ENCODE peak calls at places on chromosomes 12 and 14, in four cellular contexts. L is endothelial cell, B is endodermal cell, Y is astrocyte of the spinal cord. R is an unnamed sample.

GRCh38 chr14:72793154-72793725 is 100.7 kb downstream of the DPF3 start:
- DNase-seq in L (no peak), B (no peak), Y (no peak), R (no peak)

GRCh38 chr12:93245543-93245942 is 132.2 kb upstream of the NUDT4 start:
- DNase-seq in L (no peak), B (peak), Y (no peak), R (no peak)

GRCh38 chr14:75709207-75709812 is 48.3 kb downstream of the TTLL5 start:
- DNase-seq in L (peak), B (peak), Y (peak), R (no peak)

GRCh38 chr12:50589650-50590435 is 85.1 kb downstream of the DIP2B start:
- DNase-seq in L (no peak), B (no peak), Y (peak), R (no peak)

GRCh38 chr12:95699579-95699978 is 91.0 kb downstream of the NTN4 start:
- DNase-seq in L (no peak), B (no peak), Y (no peak), R (no peak)

GRCh38 chr14:101961011-101961721 is 3.2 kb upstream of the DYNC1H1 start:
- DNase-seq in L (peak), B (peak), Y (peak), R (peak)

GRCh38 chr14:103195828-103196615 is 72.8 kb downstream of the TNFAIP2 start:
- DNase-seq in L (no peak), B (no peak), Y (no peak), R (no peak)

GRCh38 chr14:83294941-83295340 is 1761.3 kb upstream of the SEL1L start:
- DNase-seq in L (no peak), B (no peak), Y (peak), R (no peak)

GRCh38 chr14:102927346-102927877 is 4.9 kb downstream of the AMN start:
- DNase-seq in L (no peak), B (no peak), Y (no peak), R (no peak)

GRCh38 chr12:54571857-54572195 is 16.6 kb downstream of the PPP1R1A start:
- DNase-seq in L (no peak), B (no peak), Y (no peak), R (no peak)

GRCh38 chr14:70962935-70963334 is 55.7 kb downstream of the PCNX1 start:
- DNase-seq in L (no peak), B (no peak), Y (no peak), R (no peak)

GRCh38 chr12:102816816-102817434 is 100.1 kb downstream of the PAH start:
- DNase-seq in L (no peak), B (no peak), Y (peak), R (no peak)

GRCh38 chr14:105214324-105214915 is 33.3 kb upstream of the NUDT14 start:
- DNase-seq in L (no peak), B (no peak), Y (no peak), R (no peak)

GRCh38 chr12:53474819-53475218 is 22.9 kb downstream of the PCBP2 start:
- DNase-seq in L (no peak), B (peak), Y (no peak), R (no peak)

GRCh38 chr12:18676112-18676511 is 61.7 kb downstream of the PLCZ1 start:
- DNase-seq in L (no peak), B (no peak), Y (no peak), R (no peak)

GRCh38 chr12:122403115-122403770 is 19.2 kb downstream of the CLIP1 start:
- DNase-seq in L (no peak), B (no peak), Y (no peak), R (no peak)

GRCh38 chr14:75267141-75267601 is 11.5 kb upstream of the FOS start:
- DNase-seq in L (no peak), B (no peak), Y (peak), R (no peak)

GRCh38 chr12:10453144-10453543 is at the start of gene KLRC1:
- DNase-seq in L (no peak), B (no peak), Y (no peak), R (no peak)

GRCh38 chr12:30980886-30981662 is 54.5 kb downstream of the TSPAN11 start:
- DNase-seq in L (no peak), B (no peak), Y (no peak), R (no peak)

GRCh38 chr14:103581954-103582703 is 19.4 kb downstream of the COA8 start:
- DNase-seq in L (no peak), B (no peak), Y (no peak), R (no peak)

GRCh38 chr12:127270193-127270592 is 996.8 kb upstream of the TMEM132C start:
- DNase-seq in L (no peak), B (no peak), Y (peak), R (no peak)

GRCh38 chr12:127081058-127081457 is 1185.9 kb upstream of the TMEM132C start:
- DNase-seq in L (no peak), B (no peak), Y (no peak), R (no peak)

GRCh38 chr14:78758333-78758732 is 588.2 kb downstream of the NRXN3 start:
- DNase-seq in L (peak), B (peak), Y (peak), R (no peak)

GRCh38 chr12:125218952-125219351 is 153.7 kb downstream of the AACS start:
- DNase-seq in L (no peak), B (no peak), Y (no peak), R (no peak)

GRCh38 chr14:88750945-88751344 is 41.8 kb downstream of the EML5 start:
- DNase-seq in L (no peak), B (no peak), Y (no peak), R (no peak)

GRCh38 chr14:22887260-22887989 is 4.4 kb downstream of the REM2 start:
- DNase-seq in L (peak), B (peak), Y (peak), R (no peak)

GRCh38 chr14:66507722-66508546 is at the start of gene GPHN:
- DNase-seq in L (peak), B (peak), Y (peak), R (peak)

GRCh38 chr12:60704171-60704914 is 1108.5 kb downstream of the SLC16A7 start:
- DNase-seq in L (no peak), B (no peak), Y (no peak), R (no peak)

GRCh38 chr14:103071544-103072251 is 12.3 kb upstream of the LBHD2 start:
- DNase-seq in L (no peak), B (no peak), Y (no peak), R (no peak)

GRCh38 chr12:94615284-94616216 is 34.8 kb downstream of the TMCC3 start:
- DNase-seq in L (no peak), B (no peak), Y (peak), R (no peak)

GRCh38 chr12:122894173-122895121 is 1.5 kb downstream of the VPS37B start:
- DNase-seq in L (no peak), B (no peak), Y (no peak), R (no peak)

GRCh38 chr12:26238341-26239126 is 43.2 kb downstream of the SSPN start:
- DNase-seq in L (no peak), B (no peak), Y (peak), R (no peak)

GRCh38 chr14:74502236-74503019 is 8.9 kb downstream of the ISCA2 start:
- DNase-seq in L (peak), B (peak), Y (no peak), R (no peak)

GRCh38 chr12:112161711-112162110 is 36.4 kb downstream of the TRAFD1 start:
- DNase-seq in L (no peak), B (peak), Y (no peak), R (no peak)

GRCh38 chr12:102439391-102440108 is 40.8 kb downstream of the IGF1 start:
- DNase-seq in L (no peak), B (no peak), Y (no peak), R (no peak)

GRCh38 chr14:69479696-69480095 is 4.8 kb upstream of the PLEKHD1 start:
- DNase-seq in L (no peak), B (no peak), Y (no peak), R (no peak)

GRCh38 chr14:69473271-69473670 is 11.3 kb upstream of the PLEKHD1 start:
- DNase-seq in L (no peak), B (no peak), Y (no peak), R (no peak)

GRCh38 chr14:69471916-69472315 is 12.6 kb upstream of the PLEKHD1 start:
- DNase-seq in L (no peak), B (no peak), Y (no peak), R (no peak)

GRCh38 chr14:69471436-69471835 is 13.1 kb upstream of the PLEKHD1 start:
- DNase-seq in L (no peak), B (no peak), Y (no peak), R (no peak)

DNA sequence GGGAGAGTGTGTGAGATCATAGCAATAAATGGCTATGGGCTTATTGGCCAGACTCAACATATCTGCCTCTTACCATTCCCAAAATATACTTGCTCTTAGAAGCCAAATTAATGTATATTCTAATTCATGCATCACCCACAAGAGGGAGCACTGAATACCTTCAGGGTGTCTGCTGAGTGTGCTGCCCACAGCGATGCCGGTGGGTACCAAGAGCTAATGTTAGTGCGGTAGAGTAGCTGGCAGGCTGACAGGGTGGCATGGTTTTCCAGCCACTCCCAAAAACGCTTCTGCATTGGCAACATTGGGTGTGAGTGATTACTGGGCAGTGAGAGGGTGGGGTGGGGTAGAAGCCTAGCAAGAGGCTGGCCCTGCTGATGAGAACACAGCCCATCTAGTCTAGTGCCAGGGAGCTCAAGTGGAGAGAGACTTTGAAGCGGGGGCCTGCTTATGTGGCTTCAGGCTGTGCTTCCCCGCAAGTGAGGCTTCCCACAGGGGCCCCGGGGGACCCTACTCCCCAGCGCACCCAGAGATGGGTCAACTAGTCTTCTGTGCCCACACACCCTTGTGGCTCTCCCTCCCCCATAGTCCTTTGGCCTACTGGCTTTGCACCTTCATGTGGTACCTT is 9.2 kb upstream of the PLEKHD1 start:
- DNase-seq in L (no peak), B (no peak), Y (peak), R (no peak)
- TF ChIP-seq CTCF in L (peak), B (peak), Y (peak), R (no peak)

GRCh38 chr12:20528208-20528607 is 159.9 kb downstream of the PDE3A start:
- DNase-seq in L (no peak), B (no peak), Y (no peak), R (no peak)
- TF ChIP-seq CTCF in L (no peak), B (peak), Y (no peak), R (no peak)

DNA sequence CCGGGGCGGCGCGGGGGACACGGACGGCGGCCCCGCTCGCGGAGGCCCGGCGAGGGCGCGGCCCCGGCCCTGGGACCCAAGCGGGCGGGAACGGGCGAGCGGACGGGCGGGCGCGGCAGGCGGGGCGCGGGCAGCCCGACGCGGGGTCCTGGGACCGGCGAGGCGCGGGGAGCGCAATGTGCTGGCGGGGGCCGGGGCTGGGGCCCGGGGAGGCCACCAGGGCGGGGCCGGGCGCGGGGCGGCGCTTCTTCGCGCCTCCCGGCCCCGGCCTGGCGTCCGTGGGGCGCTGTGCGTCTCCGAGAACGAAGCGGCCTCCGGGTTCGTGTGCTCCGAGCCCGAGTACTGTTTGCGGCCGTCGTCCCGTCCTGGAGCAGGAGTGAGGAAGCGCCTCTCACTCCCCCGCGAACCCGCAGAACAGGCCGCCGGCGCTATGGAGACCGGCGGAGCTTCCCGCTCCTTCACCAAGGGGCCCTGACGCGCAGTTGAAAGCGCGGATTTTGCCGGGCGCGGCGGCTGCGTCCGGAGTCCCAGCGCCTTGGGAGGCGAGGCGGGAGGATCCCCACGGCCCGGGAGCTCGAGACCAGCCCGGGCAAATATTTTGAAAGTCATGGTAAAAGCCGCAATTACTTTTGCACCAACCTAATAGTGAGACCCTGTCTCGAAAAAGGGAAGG is 415 bp upstream of the ANKLE2 start:
- DNase-seq in L (peak), B (peak), Y (peak), R (peak)
- TF ChIP-seq CTCF in L (no peak), B (peak), Y (peak), R (no peak)

GRCh38 chr12:44873898-44874297 is 2.2 kb downstream of the NELL2 start:
- DNase-seq in L (no peak), B (no peak), Y (peak), R (no peak)
- TF ChIP-seq CTCF in L (no peak), B (peak), Y (peak), R (no peak)

GRCh38 chr12:72133497-72134055 is 138.6 kb upstream of the TRHDE start:
- DNase-seq in L (no peak), B (peak), Y (no peak), R (no peak)
- TF ChIP-seq CTCF in L (no peak), B (peak), Y (no peak), R (no peak)

DNA sequence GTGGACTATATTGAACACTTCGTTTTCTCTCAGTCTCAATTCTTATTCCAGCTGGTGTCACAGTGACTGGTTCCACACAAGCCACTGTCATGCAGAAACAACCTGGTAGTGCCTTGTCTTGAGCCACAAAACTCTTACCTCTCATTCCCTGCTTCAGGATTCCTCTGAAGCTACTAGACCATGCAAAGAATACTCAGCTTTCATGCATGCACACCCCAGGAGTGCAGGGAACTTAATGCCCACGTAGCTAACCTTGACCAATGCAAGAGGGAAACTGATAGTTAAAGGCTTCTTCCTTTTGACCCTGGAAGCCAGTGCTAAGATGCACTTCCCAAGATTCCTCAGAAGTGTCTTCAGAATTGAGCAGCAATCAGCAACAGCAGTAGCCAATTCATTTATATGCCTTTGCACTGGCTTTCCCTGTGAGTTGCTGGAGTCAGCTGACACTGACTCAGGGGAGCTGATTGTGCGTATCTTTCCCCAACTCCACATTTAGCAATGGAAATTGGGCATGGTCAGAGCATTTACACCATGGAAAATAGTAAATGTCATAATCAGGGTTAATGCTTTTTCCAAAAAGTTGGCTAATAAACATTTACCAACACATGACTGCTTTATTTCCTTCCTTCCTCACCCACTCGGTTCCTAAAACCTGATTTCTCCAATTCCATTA is 113.6 kb upstream of the SLC35F4 start:
- DNase-seq in L (no peak), B (no peak), Y (no peak), R (no peak)
- TF ChIP-seq CTCF in L (no peak), B (no peak), Y (no peak), R (no peak)

DNA sequence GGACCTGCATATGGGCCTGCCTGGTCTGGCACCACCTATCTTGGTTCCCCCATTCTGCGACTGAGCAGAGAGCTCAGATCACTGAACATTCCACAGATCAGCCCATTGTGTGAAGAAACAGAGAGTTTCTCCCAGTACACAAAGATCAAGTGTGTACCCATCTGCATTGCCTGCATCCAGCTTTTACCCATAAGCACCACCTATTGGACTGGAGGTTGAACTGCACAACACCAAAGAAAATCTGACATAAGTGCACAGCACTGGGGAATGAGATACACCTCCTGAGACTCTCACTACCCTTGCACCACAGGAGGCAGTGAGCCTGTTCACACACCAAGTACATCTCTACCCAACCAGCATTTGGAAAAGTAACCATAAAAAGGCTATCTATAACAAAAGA is 362.6 kb upstream of the CLEC14A start:
- DNase-seq in L (no peak), B (no peak), Y (no peak), R (no peak)
- TF ChIP-seq CTCF in L (no peak), B (peak), Y (no peak), R (no peak)